ENCODE peak calls at places on chromosomes 7 and 10, in six cellular contexts. One of them, this sample, is unnamed.

GRCh38 chr7:485188-486081 is 34.2 kb downstream of the PDGFA start:
- DNase-seq in fibroblast of lung: no peak
- DNase-seq in GM23338: no peak
- DNase-seq in heart right ventricle: peak
- DNase-seq in neural progenitor cell: no peak
- DNase-seq in pancreas: peak
- DNase-seq in this sample: no peak

GRCh38 chr7:33776791-33777190 is 128.5 kb upstream of the BMPER start:
- DNase-seq in GM23338: no peak
- DNase-seq in pancreas: no peak
- DNase-seq in neural progenitor cell: no peak
- DNase-seq in heart right ventricle: no peak
- DNase-seq in fibroblast of lung: peak
- DNase-seq in this sample: peak

GRCh38 chr10:15897282-15897681 is 37.0 kb upstream of the MINDY3 start:
- DNase-seq in fibroblast of lung: peak
- DNase-seq in GM23338: no peak
- DNase-seq in neural progenitor cell: no peak
- DNase-seq in pancreas: no peak
- DNase-seq in heart right ventricle: no peak
- DNase-seq in this sample: peak

GRCh38 chr7:26658698-26659084 is 205.7 kb downstream of the SKAP2 start:
- DNase-seq in heart right ventricle: no peak
- DNase-seq in GM23338: peak
- DNase-seq in fibroblast of lung: no peak
- DNase-seq in neural progenitor cell: peak
- DNase-seq in pancreas: no peak
- DNase-seq in this sample: no peak

GRCh38 chr7:143279186-143280098 is 5.3 kb upstream of the TMEM139 start:
- DNase-seq in pancreas: no peak
- DNase-seq in neural progenitor cell: peak
- DNase-seq in GM23338: peak
- DNase-seq in fibroblast of lung: peak
- DNase-seq in heart right ventricle: no peak
- DNase-seq in this sample: peak

GRCh38 chr10:15540729-15541128 is 169.6 kb upstream of the FAM171A1 start:
- DNase-seq in pancreas: no peak
- DNase-seq in GM23338: peak
- DNase-seq in fibroblast of lung: no peak
- DNase-seq in heart right ventricle: no peak
- DNase-seq in neural progenitor cell: no peak
- DNase-seq in this sample: peak

GRCh38 chr7:36606442-36607205 is 117.7 kb downstream of the AOAH start:
- DNase-seq in GM23338: no peak
- DNase-seq in heart right ventricle: no peak
- DNase-seq in neural progenitor cell: peak
- DNase-seq in pancreas: no peak
- DNase-seq in fibroblast of lung: no peak
- DNase-seq in this sample: no peak

GRCh38 chr7:100191775-100192174 is 14.1 kb downstream of the STAG3 start:
- DNase-seq in GM23338: no peak
- DNase-seq in pancreas: no peak
- DNase-seq in fibroblast of lung: peak
- DNase-seq in heart right ventricle: no peak
- DNase-seq in neural progenitor cell: no peak
- DNase-seq in this sample: peak

GRCh38 chr10:30819306-30820190 is 190.0 kb upstream of the LYZL2 start:
- DNase-seq in pancreas: no peak
- DNase-seq in fibroblast of lung: peak
- DNase-seq in heart right ventricle: no peak
- DNase-seq in GM23338: no peak
- DNase-seq in neural progenitor cell: no peak
- DNase-seq in this sample: peak

GRCh38 chr7:37216923-37217322 is 231.7 kb downstream of the ELMO1 start:
- DNase-seq in heart right ventricle: no peak
- DNase-seq in GM23338: no peak
- DNase-seq in neural progenitor cell: no peak
- DNase-seq in pancreas: no peak
- DNase-seq in fibroblast of lung: peak
- DNase-seq in this sample: no peak

GRCh38 chr10:78147202-78147601 is 113.5 kb downstream of the RPS24 start:
- DNase-seq in heart right ventricle: no peak
- DNase-seq in neural progenitor cell: no peak
- DNase-seq in GM23338: no peak
- DNase-seq in fibroblast of lung: no peak
- DNase-seq in pancreas: no peak
- DNase-seq in this sample: no peak

GRCh38 chr10:78148564-78148963 is 114.9 kb downstream of the RPS24 start:
- DNase-seq in neural progenitor cell: no peak
- DNase-seq in GM23338: no peak
- DNase-seq in pancreas: no peak
- DNase-seq in fibroblast of lung: no peak
- DNase-seq in heart right ventricle: no peak
- DNase-seq in this sample: no peak

GRCh38 chr10:78143576-78143975 is 109.9 kb downstream of the RPS24 start:
- DNase-seq in heart right ventricle: no peak
- DNase-seq in fibroblast of lung: no peak
- DNase-seq in GM23338: no peak
- DNase-seq in pancreas: no peak
- DNase-seq in neural progenitor cell: no peak
- DNase-seq in this sample: no peak

GRCh38 chr10:78149193-78149592 is 115.5 kb downstream of the RPS24 start:
- DNase-seq in neural progenitor cell: no peak
- DNase-seq in GM23338: no peak
- DNase-seq in fibroblast of lung: peak
- DNase-seq in heart right ventricle: no peak
- DNase-seq in pancreas: no peak
- DNase-seq in this sample: no peak

DNA sequence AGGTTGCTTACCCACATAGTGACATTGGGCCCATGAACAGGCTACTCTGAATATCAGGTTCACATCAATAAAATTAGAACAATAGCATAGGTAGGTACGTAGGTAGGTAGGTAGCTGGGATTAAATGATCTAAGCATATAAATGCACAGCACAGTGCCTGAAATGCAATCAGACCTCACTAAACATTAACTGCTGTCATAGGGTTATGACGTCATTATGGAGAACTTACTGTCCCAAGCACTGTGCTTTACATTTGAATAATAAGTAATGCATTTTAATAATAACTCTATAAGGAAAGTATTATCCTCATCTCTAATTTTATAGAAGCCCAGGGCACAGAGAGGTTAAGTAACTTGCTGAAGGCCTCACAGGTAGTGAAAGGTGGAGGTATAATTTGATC is 112.5 kb downstream of the RPS24 start:
- DNase-seq in fibroblast of lung: no peak
- DNase-seq in pancreas: no peak
- DNase-seq in heart right ventricle: no peak
- DNase-seq in neural progenitor cell: no peak
- DNase-seq in GM23338: no peak
- DNase-seq in this sample: no peak
- TF ChIP-seq CTCF in fibroblast of lung: no peak
- TF ChIP-seq CTCF in pancreas: no peak
- TF ChIP-seq CTCF in heart right ventricle: no peak
- TF ChIP-seq CTCF in neural progenitor cell: no peak
- TF ChIP-seq CTCF in GM23338: no peak
- TF ChIP-seq CTCF in this sample: no peak

DNA sequence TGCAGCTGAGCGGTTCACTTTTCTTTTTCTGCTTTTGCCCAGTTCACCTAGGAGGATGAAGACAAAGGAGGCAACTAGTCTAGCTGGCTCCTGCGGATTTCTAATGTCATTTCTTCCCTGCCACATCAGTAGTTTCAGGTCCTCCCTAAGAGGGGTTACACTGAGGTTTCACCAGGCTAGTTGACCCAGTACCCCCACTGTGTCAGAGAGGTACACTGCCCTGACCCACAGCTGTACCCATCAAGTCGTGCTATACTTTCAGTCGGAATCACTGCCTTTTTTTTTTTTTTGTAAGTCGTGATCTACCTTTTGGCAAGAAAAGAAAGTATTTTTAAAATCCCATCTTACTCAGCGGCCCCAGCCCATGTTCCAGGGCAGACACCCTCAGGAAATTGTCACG is 243.5 kb downstream of the CELF2 start:
- DNase-seq in heart right ventricle: no peak
- DNase-seq in fibroblast of lung: no peak
- DNase-seq in pancreas: no peak
- DNase-seq in GM23338: no peak
- DNase-seq in neural progenitor cell: no peak
- DNase-seq in this sample: no peak
- TF ChIP-seq CTCF in heart right ventricle: no peak
- TF ChIP-seq CTCF in fibroblast of lung: no peak
- TF ChIP-seq CTCF in pancreas: no peak
- TF ChIP-seq CTCF in GM23338: no peak
- TF ChIP-seq CTCF in neural progenitor cell: no peak
- TF ChIP-seq CTCF in this sample: no peak

DNA sequence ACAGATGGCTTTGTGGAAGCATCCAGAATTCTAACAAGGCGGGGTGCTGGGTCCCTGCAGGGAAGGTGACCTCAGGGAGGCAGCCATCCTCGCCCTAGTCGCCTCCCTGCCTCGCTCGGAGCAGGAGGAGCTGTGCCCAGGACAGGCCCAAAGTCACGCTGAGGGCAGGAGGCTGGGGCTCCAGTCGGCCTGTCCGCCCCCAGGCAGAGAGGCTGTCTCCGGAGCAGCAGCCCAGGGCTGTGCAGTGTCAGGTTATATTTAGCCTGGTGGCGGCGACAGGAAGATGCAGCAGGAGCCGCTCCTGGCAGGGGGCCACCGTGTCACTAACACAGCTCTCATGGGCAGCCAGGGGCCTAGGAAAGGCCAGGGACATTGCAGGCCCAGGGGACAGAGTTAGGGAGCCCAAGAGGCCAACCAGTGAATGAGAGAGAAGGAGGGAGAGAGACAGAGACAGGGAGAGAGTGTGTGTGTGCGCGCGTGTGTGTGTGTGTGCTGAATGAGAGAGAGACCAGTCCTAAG is 13.5 kb downstream of the KCNH2 start:
- DNase-seq in GM23338: peak
- DNase-seq in neural progenitor cell: peak
- DNase-seq in heart right ventricle: peak
- DNase-seq in fibroblast of lung: no peak
- DNase-seq in pancreas: no peak
- DNase-seq in this sample: no peak
- TF ChIP-seq CTCF in GM23338: no peak
- TF ChIP-seq CTCF in neural progenitor cell: peak
- TF ChIP-seq CTCF in heart right ventricle: peak
- TF ChIP-seq CTCF in fibroblast of lung: no peak
- TF ChIP-seq CTCF in pancreas: no peak
- TF ChIP-seq CTCF in this sample: peak

DNA sequence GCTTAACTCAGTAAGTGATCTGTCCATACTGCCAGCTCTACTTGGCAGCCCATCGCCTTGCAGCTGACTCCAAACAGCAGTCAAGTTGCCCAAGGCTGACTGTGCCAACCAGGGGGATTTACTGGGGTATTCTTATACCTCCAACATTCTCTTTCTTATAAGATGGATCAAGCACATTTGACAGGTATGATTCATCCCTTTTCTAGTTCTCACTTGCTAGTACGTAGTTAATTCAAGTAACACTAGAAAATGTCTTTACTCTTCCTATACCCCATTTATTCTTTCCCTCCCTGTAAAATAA is 77.0 kb downstream of the SLC25A13 start:
- DNase-seq in neural progenitor cell: no peak
- DNase-seq in fibroblast of lung: no peak
- DNase-seq in pancreas: no peak
- DNase-seq in GM23338: no peak
- DNase-seq in heart right ventricle: no peak
- DNase-seq in this sample: no peak
- TF ChIP-seq CTCF in neural progenitor cell: no peak
- TF ChIP-seq CTCF in fibroblast of lung: no peak
- TF ChIP-seq CTCF in pancreas: no peak
- TF ChIP-seq CTCF in GM23338: no peak
- TF ChIP-seq CTCF in heart right ventricle: no peak
- TF ChIP-seq CTCF in this sample: no peak

DNA sequence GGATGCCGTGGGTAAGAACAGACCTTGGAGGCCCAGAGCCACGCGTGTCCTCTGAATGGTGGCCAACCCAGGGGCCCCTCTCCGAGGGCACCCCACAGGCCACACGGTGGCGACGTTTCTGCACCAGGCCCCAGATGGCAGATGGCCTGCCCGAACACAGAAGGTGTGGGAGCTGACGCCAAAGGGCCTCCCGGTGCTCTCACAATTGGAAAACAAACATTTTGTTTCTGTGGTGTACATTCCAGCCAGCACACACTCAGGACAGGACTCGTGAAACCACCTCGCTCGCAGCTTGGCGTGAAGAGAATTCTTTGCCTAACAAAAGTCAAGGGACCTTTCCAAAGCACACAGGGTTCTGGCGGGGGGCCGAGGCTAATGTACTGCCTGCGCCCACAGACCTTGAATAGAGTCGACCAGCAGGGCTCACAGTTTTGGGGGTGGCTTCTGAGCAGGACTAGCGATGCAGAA is 112.1 kb downstream of the FAM53B start:
- DNase-seq in GM23338: peak
- DNase-seq in fibroblast of lung: peak
- DNase-seq in neural progenitor cell: peak
- DNase-seq in pancreas: peak
- DNase-seq in heart right ventricle: peak
- DNase-seq in this sample: no peak
- TF ChIP-seq CTCF in GM23338: peak
- TF ChIP-seq CTCF in fibroblast of lung: peak
- TF ChIP-seq CTCF in neural progenitor cell: peak
- TF ChIP-seq CTCF in pancreas: peak
- TF ChIP-seq CTCF in heart right ventricle: peak
- TF ChIP-seq CTCF in this sample: peak

This sample was measured in HFFc6.